ENCODE peak calls at places on chromosomes 11 and 22, in four cellular contexts. L is HCT116, A is mesendoderm, Q is tibial nerve. E is an unnamed sample. For H3K4me1, the result is how much of the 10 kb centered on the place peaks cover.

GRCh38 chr11:19467904-19468303 is 227.2 kb upstream of the E2F8 start:
- DNase-seq in L (no peak), A (no peak), Q (no peak), E (no peak)

GRCh38 chr11:31655483-31655882 is 145.9 kb downstream of the ELP4 start:
- DNase-seq in L (peak), A (peak), Q (no peak), E (no peak)

GRCh38 chr22:38071421-38072321 is 12.3 kb downstream of the SLC16A8 start:
- DNase-seq in L (no peak), A (no peak), Q (no peak), E (no peak)

GRCh38 chr22:32752868-32753520 is 48.5 kb upstream of the TIMP3 start:
- DNase-seq in L (no peak), A (no peak), Q (no peak), E (no peak)

GRCh38 chr11:20275987-20276660 is 87.4 kb upstream of the HTATIP2 start:
- DNase-seq in L (no peak), A (no peak), Q (no peak), E (no peak)

GRCh38 chr22:40951795-40952602 is 821 bp downstream of the RBX1 start:
- DNase-seq in L (no peak), A (no peak), Q (no peak), E (no peak)

GRCh38 chr11:96576383-96576782 is 186.6 kb downstream of the JRKL start:
- DNase-seq in L (no peak), A (no peak), Q (no peak), E (no peak)

GRCh38 chr22:35489225-35489624 is 51.4 kb upstream of the RASD2 start:
- DNase-seq in L (no peak), A (no peak), Q (no peak), E (no peak)

GRCh38 chr11:63635762-63636465 is 21.7 kb upstream of the PLAAT3 start:
- DNase-seq in L (peak), A (peak), Q (peak), E (peak)

GRCh38 chr11:115926090-115926489 is 421.9 kb upstream of the CADM1 start:
- DNase-seq in L (no peak), A (no peak), Q (no peak), E (no peak)

GRCh38 chr11:7143908-7144307 is 55.1 kb downstream of the RBMXL2 start:
- DNase-seq in L (peak), A (peak), Q (no peak), E (no peak)

GRCh38 chr22:22380098-22381030 is 128.2 kb downstream of the ZNF280B start:
- DNase-seq in L (no peak), A (peak), Q (no peak), E (no peak)

GRCh38 chr11:78212586-78213371 is 24.1 kb downstream of the USP35 start:
- DNase-seq in L (no peak), A (no peak), Q (no peak), E (no peak)

GRCh38 chr11:118201966-118202365 is 22.8 kb downstream of the JAML start:
- DNase-seq in L (no peak), A (no peak), Q (no peak), E (no peak)

GRCh38 chr11:9787981-9788521 is 124.2 kb downstream of the SWAP70 start:
- DNase-seq in L (no peak), A (no peak), Q (no peak), E (no peak)

GRCh38 chr11:36718481-36718880 is 120.4 kb upstream of the RAG2 start:
- DNase-seq in L (no peak), A (no peak), Q (no peak), E (no peak)

GRCh38 chr11:33658195-33658900 is 42.3 kb downstream of the C11orf91 start:
- DNase-seq in L (no peak), A (peak), Q (no peak), E (no peak)

GRCh38 chr11:69915501-69916250 is 96.5 kb upstream of the FGF3 start:
- DNase-seq in L (peak), A (peak), Q (peak), E (peak)

GRCh38 chr11:17036666-17037658 is 22.7 kb upstream of the PLEKHA7 start:
- DNase-seq in L (peak), A (peak), Q (no peak), E (peak)

GRCh38 chr11:120168960-120169681 is 31.2 kb upstream of the TRIM29 start:
- DNase-seq in L (no peak), A (peak), Q (peak), E (peak)

DNA sequence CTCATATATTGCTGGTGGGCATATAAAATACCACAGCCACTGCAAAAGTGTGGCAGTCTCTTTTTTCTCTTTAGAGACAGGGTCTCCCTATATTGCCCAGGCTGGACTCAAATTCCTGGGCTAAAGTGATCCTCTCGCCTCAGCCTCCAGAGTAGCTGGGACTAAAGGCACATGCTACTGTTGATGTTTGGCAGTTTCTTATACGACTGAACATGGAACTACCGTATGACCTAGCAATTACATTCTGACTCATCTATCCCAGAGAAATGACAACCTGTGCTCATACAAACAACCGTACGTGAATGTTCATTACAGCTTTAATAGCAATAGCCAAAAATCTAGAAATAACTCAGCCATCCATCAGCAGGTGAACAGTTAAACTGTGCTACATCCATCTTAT is 130.3 kb downstream of the MED15 start:
- DNase-seq in L (no peak), A (no peak), Q (no peak), E (no peak)
- H3K4me1 ChIP-seq in L (under half), A (under half), Q (under half), E (under half)

DNA sequence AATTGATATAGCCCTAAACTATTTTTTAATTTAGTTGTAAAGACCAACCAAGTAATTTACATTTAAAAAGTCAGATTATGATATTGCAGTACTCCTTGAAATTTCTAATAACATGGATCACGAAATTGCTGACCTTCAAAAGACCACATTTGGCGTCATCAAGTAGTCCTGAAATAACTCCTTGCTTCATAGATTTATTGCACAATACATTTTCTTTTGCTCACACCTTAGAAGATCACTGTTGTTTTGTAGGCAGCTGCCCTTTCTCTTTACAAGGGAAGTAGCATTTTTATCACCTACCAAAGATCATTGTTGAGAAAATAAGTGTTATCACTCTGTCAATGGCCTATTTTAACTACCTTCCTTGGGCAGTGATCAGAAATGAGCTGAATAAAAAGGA is 815.8 kb downstream of the METTL15 start:
- DNase-seq in L (no peak), A (no peak), Q (no peak), E (no peak)
- H3K4me1 ChIP-seq in L (under half), A (under half), Q (under half), E (under half)

GRCh38 chr11:2086239-2087040 is 52.7 kb downstream of the IGF2 start:
- DNase-seq in L (no peak), A (no peak), Q (no peak), E (no peak)
- H3K4me1 ChIP-seq in L (under half), A (under half), Q (under half), E (under half)

GRCh38 chr11:61791737-61792309 is 576 bp downstream of the TMEM258 start:
- DNase-seq in L (peak), A (peak), Q (peak), E (peak)
- H3K4me1 ChIP-seq in L (under half), A (under half), Q (half or more), E (under half)

DNA sequence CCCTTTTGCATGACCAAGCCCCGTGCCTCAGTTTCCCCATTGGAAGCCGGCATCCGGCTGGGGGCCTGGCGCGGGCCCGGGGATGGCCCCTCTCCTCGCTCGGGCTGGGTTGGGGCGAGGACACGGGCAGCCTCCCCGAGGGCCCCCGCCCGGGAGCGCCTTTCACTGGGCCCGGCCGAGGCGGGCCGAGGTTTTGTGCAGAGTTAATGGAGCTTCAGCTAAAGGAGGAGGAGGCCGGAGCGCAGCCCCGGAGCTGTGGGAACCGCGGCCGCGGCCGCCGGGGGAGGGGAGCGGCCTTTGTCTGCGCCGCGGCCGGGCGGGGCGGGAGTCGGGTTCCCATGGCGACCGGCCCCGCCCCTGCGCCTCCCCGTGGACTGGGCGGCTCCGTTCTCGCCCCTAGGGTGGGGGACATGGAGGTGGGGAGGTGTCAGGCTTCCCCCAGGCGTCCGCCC is 1.4 kb upstream of the MAPK11 start:
- DNase-seq in L (no peak), A (peak), Q (no peak), E (peak)
- H3K4me1 ChIP-seq in L (under half), A (under half), Q (half or more), E (under half)